ENCODE peak calls at places on chromosome 18, in ten cellular contexts. D, A, M, C, H, B, Z, U, R and V are unnamed samples.
A peak's percentile ranks its signal among the peaks of the same experiment; 100 is the strongest.

GRCh38 chr18:22800551-22800951 is 132.6 kb upstream of the RBBP8 start:
- DNase-seq in Z (no peak), R (no peak), C (no peak), D (no peak), B (no peak), H (no peak), M (no peak), U (no peak), A (peak; percentile 46), V (peak; percentile 37)

GRCh38 chr18:812673-813404 is 797 bp upstream of the YES1 start:
- DNase-seq in M (peak; percentile 61), Z (peak; percentile 82), B (no peak), R (peak; percentile 74), H (peak; percentile 66), D (peak; percentile 87), A (peak; percentile 85), C (peak; percentile 80), U (peak; percentile 59), V (peak; percentile 95)

GRCh38 chr18:51448949-51449348 is 251.5 kb upstream of the MEX3C start:
- DNase-seq in A (no peak), M (no peak), Z (no peak), D (no peak), U (no peak), H (no peak), B (no peak), C (no peak), R (no peak), V (no peak)

GRCh38 chr18:62183578-62184195 is 3.2 kb downstream of the PIGN start:
- DNase-seq in B (no peak), C (no peak), M (peak; percentile 71), D (peak; percentile 66), Z (peak; percentile 57), R (peak; percentile 26), A (no peak), H (peak; percentile 38), U (peak; percentile 54), V (peak; percentile 75)

GRCh38 chr18:30271716-30272115 is 770.8 kb downstream of the DSC3 start:
- DNase-seq in C (no peak), B (no peak), D (no peak), H (no peak), A (no peak), U (no peak), M (peak; percentile 43), Z (no peak), R (no peak), V (peak; percentile 7)

GRCh38 chr18:61887838-61888237 is 5.0 kb downstream of the RNF152 start:
- DNase-seq in U (no peak), R (no peak), M (no peak), A (no peak), H (no peak), Z (no peak), B (no peak), C (no peak), D (no peak), V (no peak)

GRCh38 chr18:79657342-79657996 is 22.1 kb upstream of the CTDP1 start:
- DNase-seq in H (no peak), U (no peak), D (no peak), Z (no peak), B (no peak), A (no peak), R (no peak), M (no peak), C (no peak), V (no peak)

GRCh38 chr18:8982416-8983183 is 119.9 kb upstream of the NDUFV2 start:
- DNase-seq in R (no peak), B (peak; percentile 58), D (no peak), A (no peak), M (peak; percentile 70), U (peak; percentile 29), C (no peak), H (peak; percentile 41), Z (no peak), V (peak; percentile 92)

GRCh38 chr18:48575301-48575657 is 36.4 kb downstream of the CTIF start:
- DNase-seq in Z (no peak), R (no peak), U (no peak), M (peak; percentile 53), B (no peak), A (no peak), C (no peak), H (no peak), D (no peak), V (no peak)

GRCh38 chr18:13823707-13824395 is at the start of gene MC5R:
- DNase-seq in M (peak; percentile 73), U (peak; percentile 33), D (peak; percentile 72), C (peak; percentile 86), H (peak; percentile 92), Z (peak; percentile 69), B (peak; percentile 54), R (peak; percentile 62), A (peak; percentile 85), V (peak; percentile 77)

GRCh38 chr18:32661486-32662299 is 111.1 kb downstream of the KLHL14 start:
- DNase-seq in H (no peak), R (no peak), U (no peak), D (no peak), B (no peak), C (no peak), A (no peak), Z (no peak), M (no peak), V (no peak)

GRCh38 chr18:50061876-50062517 is 132.9 kb downstream of the MYO5B start:
- DNase-seq in C (no peak), D (no peak), A (peak; percentile 82), H (no peak), B (no peak), U (no peak), Z (no peak), R (no peak), M (no peak), V (no peak)

GRCh38 chr18:56458770-56459450 is 179.5 kb downstream of the TXNL1 start:
- DNase-seq in D (no peak), M (no peak), B (no peak), U (peak; percentile 59), H (no peak), Z (no peak), A (no peak), R (no peak), C (no peak), V (no peak)

GRCh38 chr18:36314754-36315153 is 17.2 kb downstream of the FHOD3 start:
- DNase-seq in R (no peak), M (no peak), C (no peak), B (no peak), D (no peak), U (no peak), Z (no peak), A (no peak), H (no peak), V (no peak)

GRCh38 chr18:28174181-28174906 is 2.6 kb downstream of the CDH2 start:
- DNase-seq in A (no peak), M (peak; percentile 36), Z (no peak), R (no peak), D (no peak), U (no peak), H (no peak), C (no peak), B (no peak), V (no peak)

GRCh38 chr18:40355701-40356100 is 1599.3 kb upstream of the PIK3C3 start:
- DNase-seq in Z (no peak), H (no peak), M (no peak), U (no peak), R (no peak), B (no peak), D (no peak), A (no peak), C (no peak), V (no peak)

GRCh38 chr18:21179590-21180220 is 62.3 kb upstream of the GREB1L start:
- DNase-seq in D (peak; percentile 48), Z (peak; percentile 73), R (peak; percentile 16), A (no peak), M (peak; percentile 98), B (peak; percentile 31), H (peak; percentile 67), U (peak; percentile 69), C (peak; percentile 32), V (peak; percentile 90)

GRCh38 chr18:47996091-47996541 is 65.7 kb upstream of the SMAD2 start:
- DNase-seq in A (no peak), Z (no peak), U (no peak), C (no peak), D (no peak), H (no peak), R (no peak), B (peak; percentile 55), M (peak; percentile 97), V (no peak)

GRCh38 chr18:25921677-25922421 is 168.6 kb downstream of the SS18 start:
- DNase-seq in A (no peak), U (peak; percentile 36), B (peak; percentile 18), M (peak; percentile 83), D (peak; percentile 17), Z (peak; percentile 67), H (peak; percentile 62), C (peak; percentile 41), R (peak; percentile 11), V (peak; percentile 96)

GRCh38 chr18:31241900-31242409 is 76.0 kb upstream of the DSG1 start:
- DNase-seq in M (peak; percentile 37), U (no peak), C (no peak), D (no peak), R (no peak), Z (no peak), H (peak; percentile 68), B (no peak), A (no peak), V (peak; percentile 45)

GRCh38 chr18:75029456-75029855 is 179.5 kb downstream of the PTGR3 start:
- DNase-seq in H (no peak), R (peak; percentile 2), U (no peak), A (no peak), B (no peak), M (no peak), D (peak; percentile 29), Z (no peak), C (peak; percentile 35), V (no peak)

GRCh38 chr18:332721-333513 is 65.1 kb upstream of the THOC1 start:
- DNase-seq in A (peak; percentile 72), U (no peak), C (no peak), M (no peak), B (no peak), D (no peak), H (no peak), R (no peak), Z (no peak), V (no peak)

GRCh38 chr18:25247725-25248124 is 104.2 kb downstream of the ZNF521 start:
- DNase-seq in A (no peak), Z (no peak), U (no peak), D (no peak), C (no peak), R (no peak), H (no peak), M (no peak), B (no peak), V (no peak)

GRCh38 chr18:10404148-10404547 is 50.3 kb upstream of the APCDD1 start:
- DNase-seq in C (no peak), A (peak; percentile 69), B (no peak), R (no peak), Z (no peak), H (no peak), U (no peak), D (no peak), M (peak; percentile 30), V (no peak)

GRCh38 chr18:46148810-46149209 is 44.6 kb downstream of the HAUS1 start:
- DNase-seq in M (peak; percentile 87), A (no peak), H (peak; percentile 68), R (peak; percentile 25), C (peak; percentile 58), B (peak; percentile 41), U (peak; percentile 37), Z (peak; percentile 62), D (peak; percentile 72), V (peak; percentile 87)

GRCh38 chr18:45910405-45911023 is 56.6 kb downstream of the EPG5 start:
- DNase-seq in R (peak; percentile 62), U (no peak), D (peak; percentile 54), C (peak; percentile 70), A (peak; percentile 65), M (peak; percentile 61), B (peak; percentile 26), H (peak; percentile 70), Z (peak; percentile 65), V (peak; percentile 61)

GRCh38 chr18:79465392-79465991 is 69.8 kb downstream of the NFATC1 start:
- DNase-seq in U (no peak), C (no peak), B (peak; percentile 19), R (no peak), H (no peak), Z (no peak), D (no peak), A (peak; percentile 80), M (no peak), V (peak; percentile 28)

GRCh38 chr18:62328775-62329525 is 3.8 kb downstream of the TNFRSF11A start:
- DNase-seq in Z (no peak), B (no peak), R (no peak), C (no peak), M (no peak), H (no peak), U (no peak), D (no peak), A (no peak), V (no peak)